ENCODE peak calls at places on chromosomes 16 and 17, in ten cellular contexts. W is AG10803; C is fibroblast of the aortic adventitia; P is right lobe of liver; Y is AG04450; E is CD8-positive, alpha-beta T cell; R is cardiac fibroblast; J is A673; H is mesothelial cell of epicardium; S is ovary. U is an unnamed sample.

GRCh38 chr16:83403751-83404150 is 404.0 kb upstream of the HSBP1 start:
- DNase-seq in W (peak), C (peak), P (no peak), Y (no peak), E (no peak), R (peak), J (no peak), H (no peak), S (no peak), U (peak)

GRCh38 chr17:75370288-75370687 is 35.2 kb downstream of the GRB2 start:
- DNase-seq in W (no peak), C (no peak), P (no peak), Y (no peak), E (no peak), R (peak), J (no peak), H (no peak), S (no peak), U (no peak)

GRCh38 chr16:70577256-70577698 is 53.7 kb downstream of the SF3B3 start:
- DNase-seq in W (peak), C (peak), P (no peak), Y (no peak), E (no peak), R (peak), J (no peak), H (no peak), S (no peak), U (peak)

GRCh38 chr16:88455610-88456355 is 2.7 kb downstream of the ZFPM1 start:
- DNase-seq in W (peak), C (peak), P (no peak), Y (no peak), E (peak), R (peak), J (peak), H (peak), S (no peak), U (no peak)

GRCh38 chr17:31674717-31675349 is 184.2 kb downstream of the COPRS start:
- DNase-seq in W (no peak), C (peak), P (no peak), Y (no peak), E (no peak), R (peak), J (no peak), H (no peak), S (no peak), U (peak)

GRCh38 chr16:84166796-84167695 is 19.8 kb downstream of the TAF1C start:
- DNase-seq in W (no peak), C (no peak), P (no peak), Y (no peak), E (no peak), R (no peak), J (no peak), H (no peak), S (no peak), U (no peak)

GRCh38 chr16:84595052-84595481 is 22.8 kb downstream of the COTL1 start:
- DNase-seq in W (no peak), C (no peak), P (no peak), Y (no peak), E (no peak), R (no peak), J (no peak), H (no peak), S (no peak), U (no peak)

GRCh38 chr16:1774456-1774795 is 1.5 kb upstream of the MRPS34 start:
- DNase-seq in W (no peak), C (no peak), P (peak), Y (no peak), E (no peak), R (no peak), J (no peak), H (no peak), S (no peak), U (no peak)

GRCh38 chr17:72515291-72516065 is 394.7 kb downstream of the SOX9 start:
- DNase-seq in W (no peak), C (peak), P (no peak), Y (no peak), E (no peak), R (peak), J (no peak), H (no peak), S (no peak), U (no peak)

GRCh38 chr16:67110136-67110847 is 551 bp downstream of the PHAF1 start:
- DNase-seq in W (no peak), C (no peak), P (no peak), Y (no peak), E (no peak), R (no peak), J (no peak), H (no peak), S (no peak), U (no peak)

GRCh38 chr17:42659079-42659931 is at the start of gene TUBG2:
- DNase-seq in W (peak), C (peak), P (peak), Y (peak), E (peak), R (peak), J (peak), H (peak), S (peak), U (peak)

GRCh38 chr17:35795007-35795870 is at the start of gene MMP28:
- DNase-seq in W (no peak), C (no peak), P (peak), Y (no peak), E (peak), R (no peak), J (no peak), H (peak), S (no peak), U (no peak)

GRCh38 chr16:89257281-89257731 is 39.8 kb downstream of the ZNF778 start:
- DNase-seq in W (no peak), C (no peak), P (peak), Y (no peak), E (no peak), R (peak), J (peak), H (no peak), S (peak), U (no peak)

GRCh38 chr17:75854111-75854748 is 905 bp downstream of the WBP2 start:
- DNase-seq in W (peak), C (peak), P (no peak), Y (no peak), E (no peak), R (peak), J (no peak), H (no peak), S (no peak), U (peak)

GRCh38 chr17:19935169-19935568 is 42.5 kb downstream of the AKAP10 start:
- DNase-seq in W (no peak), C (no peak), P (no peak), Y (no peak), E (no peak), R (no peak), J (no peak), H (no peak), S (no peak), U (peak)

GRCh38 chr16:50460538-50461399 is 87.4 kb upstream of the NKD1 start:
- DNase-seq in W (no peak), C (no peak), P (peak), Y (no peak), E (no peak), R (no peak), J (no peak), H (no peak), S (no peak), U (no peak)

GRCh38 chr17:1055751-1056645 is 59.1 kb downstream of the TIMM22 start:
- DNase-seq in W (peak), C (peak), P (no peak), Y (peak), E (peak), R (peak), J (peak), H (peak), S (peak), U (peak)

GRCh38 chr17:15928286-15928785 is 16.6 kb upstream of the ADORA2B start:
- DNase-seq in W (no peak), C (peak), P (no peak), Y (no peak), E (no peak), R (peak), J (no peak), H (no peak), S (no peak), U (no peak)

GRCh38 chr16:81873843-81874752 is 95.0 kb downstream of the PLCG2 start:
- DNase-seq in W (peak), C (peak), P (peak), Y (no peak), E (peak), R (peak), J (peak), H (peak), S (no peak), U (peak)

GRCh38 chr16:73023752-73024570 is 24.0 kb downstream of the ZFHX3 start:
- DNase-seq in W (no peak), C (no peak), P (no peak), Y (no peak), E (no peak), R (no peak), J (no peak), H (no peak), S (no peak), U (no peak)

GRCh38 chr17:42518755-42519545 is 17.1 kb upstream of the NAGLU start:
- DNase-seq in W (peak), C (peak), P (no peak), Y (no peak), E (no peak), R (peak), J (no peak), H (peak), S (peak), U (peak)

GRCh38 chr16:89409161-89409711 is 81.1 kb downstream of the ANKRD11 start:
- DNase-seq in W (no peak), C (peak), P (no peak), Y (no peak), E (peak), R (peak), J (no peak), H (no peak), S (no peak), U (peak)

GRCh38 chr17:50473901-50474300 is 4.8 kb upstream of the RSAD1 start:
- DNase-seq in W (no peak), C (no peak), P (no peak), Y (no peak), E (no peak), R (no peak), J (no peak), H (no peak), S (no peak), U (no peak)

GRCh38 chr17:41786227-41787020 is at the start of gene JUP:
- DNase-seq in W (peak), C (peak), P (peak), Y (peak), E (peak), R (peak), J (peak), H (peak), S (peak), U (peak)

GRCh38 chr17:38732376-38733314 is 2.5 kb downstream of the CISD3 start:
- DNase-seq in W (no peak), C (no peak), P (peak), Y (no peak), E (no peak), R (no peak), J (no peak), H (no peak), S (no peak), U (no peak)

GRCh38 chr16:89958068-89958467 is 9.5 kb downstream of the DEF8 start:
- DNase-seq in W (peak), C (no peak), P (no peak), Y (no peak), E (no peak), R (peak), J (peak), H (no peak), S (no peak), U (no peak)

GRCh38 chr16:56317998-56318912 is 107.1 kb downstream of the AMFR start:
- DNase-seq in W (peak), C (peak), P (peak), Y (peak), E (peak), R (peak), J (peak), H (peak), S (peak), U (peak)

GRCh38 chr17:77959926-77960521 is 1.5 kb downstream of the TNRC6C start:
- DNase-seq in W (no peak), C (peak), P (peak), Y (no peak), E (peak), R (peak), J (peak), H (no peak), S (no peak), U (no peak)

GRCh38 chr17:71900830-71901229 is 220.0 kb upstream of the SOX9 start:
- DNase-seq in W (no peak), C (no peak), P (no peak), Y (no peak), E (no peak), R (no peak), J (no peak), H (no peak), S (no peak), U (peak)

GRCh38 chr17:82351713-82352488 is 7.1 kb upstream of the TEX19 start:
- DNase-seq in W (peak), C (peak), P (peak), Y (peak), E (peak), R (peak), J (peak), H (peak), S (peak), U (peak)

GRCh38 chr17:19461681-19462080 is 50.6 kb downstream of the RNF112 start:
- DNase-seq in W (no peak), C (no peak), P (no peak), Y (no peak), E (peak), R (no peak), J (no peak), H (no peak), S (no peak), U (no peak)

GRCh38 chr17:43810823-43811222 is 22.1 kb downstream of the MPP3 start:
- DNase-seq in W (no peak), C (no peak), P (no peak), Y (no peak), E (no peak), R (no peak), J (no peak), H (no peak), S (no peak), U (no peak)

GRCh38 chr17:80443916-80444708 is 29.1 kb downstream of the ENDOV start:
- DNase-seq in W (no peak), C (no peak), P (no peak), Y (no peak), E (no peak), R (no peak), J (peak), H (no peak), S (no peak), U (no peak)

GRCh38 chr16:24135624-24136296 is 120.4 kb upstream of the CACNG3 start:
- DNase-seq in W (no peak), C (no peak), P (no peak), Y (no peak), E (no peak), R (no peak), J (peak), H (no peak), S (no peak), U (no peak)

GRCh38 chr16:64957246-64957645 is 164.6 kb downstream of the CDH11 start:
- DNase-seq in W (no peak), C (no peak), P (no peak), Y (no peak), E (no peak), R (no peak), J (no peak), H (no peak), S (no peak), U (no peak)

GRCh38 chr16:64964126-64964540 is 157.7 kb downstream of the CDH11 start:
- DNase-seq in W (peak), C (peak), P (no peak), Y (peak), E (no peak), R (peak), J (peak), H (no peak), S (no peak), U (peak)

DNA sequence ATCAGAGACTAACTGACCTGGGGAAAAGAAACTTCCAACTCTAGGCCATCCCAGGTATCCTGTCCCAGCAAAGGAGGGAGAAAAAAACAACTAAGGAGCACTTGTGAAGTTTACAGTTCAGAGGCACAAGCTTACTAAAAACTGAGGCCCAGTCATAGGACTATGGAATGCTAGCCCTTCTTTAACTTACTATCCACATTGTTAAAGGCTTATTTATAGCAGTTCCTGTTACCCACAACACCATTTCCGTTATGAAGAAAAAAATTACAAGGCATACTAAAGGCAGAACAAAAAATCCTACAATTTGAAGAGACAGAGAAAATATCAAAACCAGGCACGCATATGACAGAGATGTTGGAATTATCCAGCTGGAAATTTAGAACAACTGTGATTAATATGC is 159.1 kb downstream of the CDH11 start:
- DNase-seq in W (peak), C (no peak), P (no peak), Y (no peak), E (no peak), R (peak), J (no peak), H (no peak), S (no peak), U (peak)
- TF ChIP-seq CTCF in W (no peak), C (no peak), P (no peak), Y (no peak), E (no peak), R (no peak), J (no peak), H (no peak), S (no peak), U (no peak)

GRCh38 chr17:29593546-29594440 is 861 bp downstream of the ANKRD13B start:
- DNase-seq in W (no peak), C (no peak), P (peak), Y (no peak), E (no peak), R (no peak), J (peak), H (peak), S (peak), U (no peak)
- TF ChIP-seq CTCF in W (peak), C (peak), P (peak), Y (peak), E (no peak), R (no peak), J (peak), H (no peak), S (no peak), U (peak)

GRCh38 chr17:65533056-65533745 is 28.2 kb downstream of the AXIN2 start:
- DNase-seq in W (no peak), C (no peak), P (no peak), Y (no peak), E (no peak), R (no peak), J (no peak), H (no peak), S (no peak), U (no peak)

GRCh38 chr17:65532491-65532890 is 29.0 kb downstream of the AXIN2 start:
- DNase-seq in W (no peak), C (no peak), P (no peak), Y (no peak), E (no peak), R (no peak), J (no peak), H (no peak), S (peak), U (no peak)

GRCh38 chr17:65530158-65530984 is 31.1 kb downstream of the AXIN2 start:
- DNase-seq in W (no peak), C (no peak), P (no peak), Y (no peak), E (no peak), R (no peak), J (no peak), H (no peak), S (peak), U (no peak)

GRCh38 chr17:65530985-65531507 is 30.4 kb downstream of the AXIN2 start:
- DNase-seq in W (peak), C (peak), P (no peak), Y (peak), E (no peak), R (peak), J (no peak), H (no peak), S (peak), U (no peak)

DNA sequence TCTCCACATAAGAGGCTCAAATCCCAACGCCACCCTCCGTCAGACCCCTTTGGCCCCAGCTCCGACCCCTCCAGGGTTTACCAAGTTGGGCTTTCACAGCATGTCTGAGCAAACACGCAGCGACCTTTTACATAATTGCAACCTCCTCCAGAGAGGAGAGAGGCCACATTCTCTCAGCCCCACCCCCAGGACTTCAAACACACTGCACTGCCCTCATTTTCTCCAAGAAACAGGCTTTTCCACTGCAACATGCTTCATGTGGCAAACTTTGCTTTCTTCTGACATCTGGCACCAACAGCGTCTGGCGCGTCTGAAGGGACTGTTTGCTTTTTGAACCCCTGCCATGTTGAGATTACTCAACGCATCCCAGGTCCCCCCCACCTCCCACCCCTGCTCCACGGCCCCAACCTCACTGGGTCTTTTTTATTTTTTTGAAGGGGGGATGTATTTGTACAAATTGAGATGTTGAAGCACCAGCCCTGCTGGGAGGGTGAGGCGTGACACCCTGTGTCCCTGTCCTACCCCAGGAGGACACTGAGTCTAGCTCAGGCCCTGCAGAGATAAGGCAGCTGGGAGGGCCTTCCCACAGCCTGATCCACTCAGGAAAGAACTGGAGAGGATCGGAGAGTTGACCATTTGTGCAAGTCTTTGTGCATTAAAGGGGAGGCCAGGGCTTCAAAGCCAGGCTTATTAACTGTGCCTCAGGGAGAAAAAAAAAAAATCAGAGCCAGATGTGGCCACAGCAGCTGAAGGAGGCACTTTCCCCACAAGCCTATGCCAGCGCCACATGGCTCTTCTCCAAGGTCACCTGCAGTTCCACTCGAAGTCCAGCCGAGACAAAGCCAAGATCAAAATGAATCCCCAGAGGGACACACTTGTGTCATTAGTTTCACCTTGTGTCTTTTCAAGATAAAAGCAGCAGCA is 29.7 kb downstream of the AXIN2 start:
- DNase-seq in W (peak), C (peak), P (peak), Y (peak), E (no peak), R (peak), J (no peak), H (no peak), S (peak), U (no peak)
- TF ChIP-seq CTCF in W (peak), C (peak), P (peak), Y (peak), E (no peak), R (peak), J (peak), H (peak), S (peak), U (peak)

GRCh38 chr17:5780476-5780875 is 196.2 kb upstream of the NLRP1 start:
- DNase-seq in W (peak), C (peak), P (no peak), Y (no peak), E (no peak), R (peak), J (peak), H (no peak), S (no peak), U (peak)
- TF ChIP-seq CTCF in W (peak), C (no peak), P (no peak), Y (no peak), E (no peak), R (peak), J (no peak), H (no peak), S (no peak), U (peak)

GRCh38 chr17:73562896-73563295 is 81.3 kb downstream of the SDK2 start:
- DNase-seq in W (no peak), C (no peak), P (no peak), Y (no peak), E (no peak), R (no peak), J (no peak), H (no peak), S (no peak), U (no peak)

GRCh38 chr17:73559532-73559931 is 84.7 kb downstream of the SDK2 start:
- DNase-seq in W (no peak), C (no peak), P (no peak), Y (no peak), E (no peak), R (no peak), J (no peak), H (no peak), S (no peak), U (no peak)

GRCh38 chr17:73564856-73565255 is 79.4 kb downstream of the SDK2 start:
- DNase-seq in W (peak), C (no peak), P (no peak), Y (no peak), E (no peak), R (no peak), J (no peak), H (no peak), S (no peak), U (no peak)

GRCh38 chr17:73561066-73561465 is 83.2 kb downstream of the SDK2 start:
- DNase-seq in W (no peak), C (no peak), P (no peak), Y (no peak), E (no peak), R (no peak), J (no peak), H (no peak), S (no peak), U (no peak)

DNA sequence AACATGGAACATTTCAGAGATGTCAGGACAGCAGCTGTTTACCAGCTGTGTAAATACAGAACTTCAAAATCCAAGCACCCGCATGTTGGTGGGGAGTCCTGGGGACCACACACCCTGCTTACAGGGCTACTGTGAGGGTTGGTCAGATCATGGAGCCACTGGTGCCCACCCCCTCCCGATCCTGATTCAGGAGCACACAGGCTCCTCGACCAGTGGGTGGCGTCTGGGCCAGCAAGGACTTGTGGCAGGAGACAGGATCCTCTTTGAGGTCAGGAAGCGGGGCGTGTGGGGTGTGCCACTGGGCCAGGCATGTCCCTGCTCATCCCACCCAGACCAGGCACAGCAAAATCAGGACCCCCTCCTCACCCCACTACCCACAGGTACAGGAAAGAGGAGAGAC is 83.6 kb downstream of the SDK2 start:
- DNase-seq in W (no peak), C (no peak), P (no peak), Y (no peak), E (no peak), R (no peak), J (no peak), H (no peak), S (no peak), U (no peak)
- TF ChIP-seq CTCF in W (no peak), C (no peak), P (no peak), Y (no peak), E (no peak), R (no peak), J (no peak), H (no peak), S (no peak), U (no peak)

U was measured in HFFc6.